ENCODE peak calls at places on chromosomes 12 and 14, in nine cellular contexts. One of them, this sample, is unnamed. For H3K36me3 and H3K9me3, the result is how much of the 10 kb centered on the place peaks cover.

GRCh38 chr12:60263146-60263545 is 667.3 kb downstream of the SLC16A7 start:
- DNase-seq in hepatocyte: no peak
- DNase-seq in ascending aorta: no peak
- DNase-seq in endothelial cell of umbilical vein: no peak
- DNase-seq in left ventricle myocardium inferior: no peak
- DNase-seq in heart left ventricle: no peak
- DNase-seq in adrenal gland: no peak
- DNase-seq in stomach: no peak
- DNase-seq in uterus: no peak
- DNase-seq in this sample: no peak

GRCh38 chr12:65823481-65824313 is 586 bp upstream of the HMGA2 start:
- DNase-seq in hepatocyte: peak
- DNase-seq in ascending aorta: peak
- DNase-seq in endothelial cell of umbilical vein: peak
- DNase-seq in left ventricle myocardium inferior: no peak
- DNase-seq in heart left ventricle: peak
- DNase-seq in adrenal gland: no peak
- DNase-seq in stomach: peak
- DNase-seq in uterus: peak
- DNase-seq in this sample: peak

GRCh38 chr12:53207042-53207441 is at the start of gene ITGB7:
- DNase-seq in hepatocyte: no peak
- DNase-seq in ascending aorta: no peak
- DNase-seq in endothelial cell of umbilical vein: no peak
- DNase-seq in left ventricle myocardium inferior: no peak
- DNase-seq in heart left ventricle: no peak
- DNase-seq in adrenal gland: no peak
- DNase-seq in stomach: peak
- DNase-seq in uterus: no peak
- DNase-seq in this sample: peak

GRCh38 chr12:3236345-3237153 is 159.4 kb downstream of the TSPAN9 start:
- DNase-seq in hepatocyte: peak
- DNase-seq in ascending aorta: no peak
- DNase-seq in endothelial cell of umbilical vein: peak
- DNase-seq in left ventricle myocardium inferior: no peak
- DNase-seq in heart left ventricle: no peak
- DNase-seq in adrenal gland: peak
- DNase-seq in stomach: no peak
- DNase-seq in uterus: peak
- DNase-seq in this sample: no peak

GRCh38 chr14:24307156-24307574 is 612 bp downstream of the CIDEB start:
- DNase-seq in hepatocyte: no peak
- DNase-seq in ascending aorta: no peak
- DNase-seq in endothelial cell of umbilical vein: no peak
- DNase-seq in left ventricle myocardium inferior: no peak
- DNase-seq in heart left ventricle: no peak
- DNase-seq in adrenal gland: no peak
- DNase-seq in stomach: no peak
- DNase-seq in uterus: no peak
- DNase-seq in this sample: no peak

GRCh38 chr14:38770245-38770644 is 332.8 kb downstream of the SEC23A start:
- DNase-seq in hepatocyte: no peak
- DNase-seq in ascending aorta: no peak
- DNase-seq in endothelial cell of umbilical vein: no peak
- DNase-seq in left ventricle myocardium inferior: no peak
- DNase-seq in heart left ventricle: no peak
- DNase-seq in adrenal gland: no peak
- DNase-seq in stomach: no peak
- DNase-seq in uterus: no peak
- DNase-seq in this sample: no peak

GRCh38 chr12:50103767-50104321 is at the start of gene GPD1:
- DNase-seq in hepatocyte: peak
- DNase-seq in ascending aorta: peak
- DNase-seq in endothelial cell of umbilical vein: no peak
- DNase-seq in left ventricle myocardium inferior: peak
- DNase-seq in heart left ventricle: peak
- DNase-seq in adrenal gland: peak
- DNase-seq in stomach: peak
- DNase-seq in uterus: peak
- DNase-seq in this sample: peak

GRCh38 chr12:30546121-30546520 is 149.5 kb downstream of the IPO8 start:
- DNase-seq in hepatocyte: no peak
- DNase-seq in ascending aorta: no peak
- DNase-seq in endothelial cell of umbilical vein: no peak
- DNase-seq in left ventricle myocardium inferior: no peak
- DNase-seq in heart left ventricle: no peak
- DNase-seq in adrenal gland: no peak
- DNase-seq in stomach: peak
- DNase-seq in uterus: no peak
- DNase-seq in this sample: peak

GRCh38 chr12:131487379-131488129 is 223.3 kb upstream of the SFSWAP start:
- DNase-seq in hepatocyte: no peak
- DNase-seq in ascending aorta: no peak
- DNase-seq in endothelial cell of umbilical vein: no peak
- DNase-seq in left ventricle myocardium inferior: no peak
- DNase-seq in heart left ventricle: no peak
- DNase-seq in adrenal gland: peak
- DNase-seq in stomach: no peak
- DNase-seq in uterus: peak
- DNase-seq in this sample: no peak

GRCh38 chr12:104063712-104064030 is 660 bp upstream of the HCFC2 start:
- DNase-seq in hepatocyte: no peak
- DNase-seq in ascending aorta: no peak
- DNase-seq in endothelial cell of umbilical vein: no peak
- DNase-seq in left ventricle myocardium inferior: no peak
- DNase-seq in heart left ventricle: no peak
- DNase-seq in adrenal gland: no peak
- DNase-seq in stomach: no peak
- DNase-seq in uterus: no peak
- DNase-seq in this sample: no peak

GRCh38 chr12:24810378-24810777 is 138.5 kb downstream of the BCAT1 start:
- DNase-seq in hepatocyte: no peak
- DNase-seq in ascending aorta: no peak
- DNase-seq in endothelial cell of umbilical vein: no peak
- DNase-seq in left ventricle myocardium inferior: no peak
- DNase-seq in heart left ventricle: no peak
- DNase-seq in adrenal gland: no peak
- DNase-seq in stomach: no peak
- DNase-seq in uterus: no peak
- DNase-seq in this sample: no peak

GRCh38 chr14:105021656-105022275 is 883 bp upstream of the CDCA4 start:
- DNase-seq in hepatocyte: peak
- DNase-seq in ascending aorta: peak
- DNase-seq in endothelial cell of umbilical vein: no peak
- DNase-seq in left ventricle myocardium inferior: no peak
- DNase-seq in heart left ventricle: no peak
- DNase-seq in adrenal gland: peak
- DNase-seq in stomach: peak
- DNase-seq in uterus: peak
- DNase-seq in this sample: peak

GRCh38 chr14:105022276-105022670 is 1.4 kb upstream of the CDCA4 start:
- DNase-seq in hepatocyte: no peak
- DNase-seq in ascending aorta: no peak
- DNase-seq in endothelial cell of umbilical vein: no peak
- DNase-seq in left ventricle myocardium inferior: no peak
- DNase-seq in heart left ventricle: no peak
- DNase-seq in adrenal gland: no peak
- DNase-seq in stomach: no peak
- DNase-seq in uterus: no peak
- DNase-seq in this sample: no peak

GRCh38 chr14:105018414-105018813 is 2.5 kb downstream of the CDCA4 start:
- DNase-seq in hepatocyte: no peak
- DNase-seq in ascending aorta: no peak
- DNase-seq in endothelial cell of umbilical vein: no peak
- DNase-seq in left ventricle myocardium inferior: no peak
- DNase-seq in heart left ventricle: no peak
- DNase-seq in adrenal gland: no peak
- DNase-seq in stomach: no peak
- DNase-seq in uterus: no peak
- DNase-seq in this sample: no peak

GRCh38 chr14:105020815-105021655 is at the start of gene CDCA4:
- DNase-seq in hepatocyte: peak
- DNase-seq in ascending aorta: peak
- DNase-seq in endothelial cell of umbilical vein: peak
- DNase-seq in left ventricle myocardium inferior: peak
- DNase-seq in heart left ventricle: peak
- DNase-seq in adrenal gland: peak
- DNase-seq in stomach: peak
- DNase-seq in uterus: peak
- DNase-seq in this sample: peak

GRCh38 chr14:105019861-105020814 is 745 bp downstream of the CDCA4 start:
- DNase-seq in hepatocyte: peak
- DNase-seq in ascending aorta: peak
- DNase-seq in endothelial cell of umbilical vein: peak
- DNase-seq in left ventricle myocardium inferior: no peak
- DNase-seq in heart left ventricle: peak
- DNase-seq in adrenal gland: no peak
- DNase-seq in stomach: peak
- DNase-seq in uterus: peak
- DNase-seq in this sample: peak
- TF ChIP-seq CTCF in hepatocyte: no peak
- TF ChIP-seq CTCF in ascending aorta: no peak
- TF ChIP-seq CTCF in endothelial cell of umbilical vein: peak
- TF ChIP-seq CTCF in left ventricle myocardium inferior: no peak
- TF ChIP-seq CTCF in heart left ventricle: no peak
- TF ChIP-seq CTCF in adrenal gland: no peak
- TF ChIP-seq CTCF in stomach: no peak
- TF ChIP-seq CTCF in uterus: no peak
- TF ChIP-seq CTCF in this sample: no peak

DNA sequence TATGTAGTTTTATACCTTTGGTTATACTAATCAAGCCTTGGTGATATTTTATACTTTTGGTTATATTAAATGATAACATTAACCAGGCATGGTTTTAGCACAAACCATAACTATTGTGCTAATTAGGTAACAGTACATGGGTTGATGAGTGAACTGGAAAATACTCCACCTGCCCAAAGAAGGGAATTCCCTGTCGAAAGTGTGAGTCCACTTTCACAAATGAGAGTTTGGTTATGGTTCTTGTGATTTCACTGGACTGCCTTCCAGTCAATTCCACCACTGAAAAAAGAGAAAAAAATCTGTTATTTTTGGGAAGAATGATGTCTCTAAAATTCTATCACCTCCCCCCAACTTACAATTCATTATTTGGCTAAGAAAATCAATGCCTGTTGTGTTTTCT is 9.7 kb downstream of the A2M start:
- DNase-seq in hepatocyte: no peak
- DNase-seq in ascending aorta: no peak
- DNase-seq in endothelial cell of umbilical vein: no peak
- DNase-seq in left ventricle myocardium inferior: no peak
- DNase-seq in heart left ventricle: no peak
- DNase-seq in adrenal gland: no peak
- DNase-seq in stomach: no peak
- DNase-seq in uterus: no peak
- DNase-seq in this sample: no peak
- H3K36me3 ChIP-seq in hepatocyte: under half
- H3K36me3 ChIP-seq in ascending aorta: half or more
- H3K36me3 ChIP-seq in endothelial cell of umbilical vein: under half
- H3K36me3 ChIP-seq in left ventricle myocardium inferior: half or more
- H3K36me3 ChIP-seq in heart left ventricle: half or more
- H3K36me3 ChIP-seq in adrenal gland: under half
- H3K36me3 ChIP-seq in stomach: half or more
- H3K36me3 ChIP-seq in uterus: under half
- H3K36me3 ChIP-seq in this sample: under half

GRCh38 chr14:50231475-50232275 is at the start of gene SOS2:
- DNase-seq in hepatocyte: peak
- DNase-seq in ascending aorta: peak
- DNase-seq in endothelial cell of umbilical vein: peak
- DNase-seq in left ventricle myocardium inferior: peak
- DNase-seq in heart left ventricle: peak
- DNase-seq in adrenal gland: peak
- DNase-seq in stomach: peak
- DNase-seq in uterus: peak
- DNase-seq in this sample: peak
- H3K9me3 ChIP-seq in hepatocyte: under half
- H3K9me3 ChIP-seq in ascending aorta: under half
- H3K9me3 ChIP-seq in endothelial cell of umbilical vein: under half
- H3K9me3 ChIP-seq in left ventricle myocardium inferior: under half
- H3K9me3 ChIP-seq in heart left ventricle: under half
- H3K9me3 ChIP-seq in adrenal gland: under half
- H3K9me3 ChIP-seq in stomach: under half
- H3K9me3 ChIP-seq in uterus: under half
- H3K9me3 ChIP-seq in this sample: under half

GRCh38 chr12:100165356-100165755 is 22.7 kb upstream of the BLTP3B start:
- DNase-seq in hepatocyte: no peak
- DNase-seq in ascending aorta: no peak
- DNase-seq in endothelial cell of umbilical vein: no peak
- DNase-seq in left ventricle myocardium inferior: no peak
- DNase-seq in heart left ventricle: no peak
- DNase-seq in adrenal gland: no peak
- DNase-seq in stomach: no peak
- DNase-seq in uterus: no peak
- DNase-seq in this sample: no peak

GRCh38 chr12:100166232-100166631 is 23.6 kb upstream of the BLTP3B start:
- DNase-seq in hepatocyte: no peak
- DNase-seq in ascending aorta: peak
- DNase-seq in endothelial cell of umbilical vein: no peak
- DNase-seq in left ventricle myocardium inferior: no peak
- DNase-seq in heart left ventricle: no peak
- DNase-seq in adrenal gland: peak
- DNase-seq in stomach: no peak
- DNase-seq in uterus: no peak
- DNase-seq in this sample: no peak

GRCh38 chr12:100164153-100164704 is 21.6 kb upstream of the BLTP3B start:
- DNase-seq in hepatocyte: no peak
- DNase-seq in ascending aorta: no peak
- DNase-seq in endothelial cell of umbilical vein: no peak
- DNase-seq in left ventricle myocardium inferior: no peak
- DNase-seq in heart left ventricle: no peak
- DNase-seq in adrenal gland: no peak
- DNase-seq in stomach: no peak
- DNase-seq in uterus: no peak
- DNase-seq in this sample: no peak

GRCh38 chr12:100159391-100160104 is 16.9 kb upstream of the BLTP3B start:
- DNase-seq in hepatocyte: no peak
- DNase-seq in ascending aorta: no peak
- DNase-seq in endothelial cell of umbilical vein: no peak
- DNase-seq in left ventricle myocardium inferior: no peak
- DNase-seq in heart left ventricle: no peak
- DNase-seq in adrenal gland: no peak
- DNase-seq in stomach: no peak
- DNase-seq in uterus: no peak
- DNase-seq in this sample: no peak

DNA sequence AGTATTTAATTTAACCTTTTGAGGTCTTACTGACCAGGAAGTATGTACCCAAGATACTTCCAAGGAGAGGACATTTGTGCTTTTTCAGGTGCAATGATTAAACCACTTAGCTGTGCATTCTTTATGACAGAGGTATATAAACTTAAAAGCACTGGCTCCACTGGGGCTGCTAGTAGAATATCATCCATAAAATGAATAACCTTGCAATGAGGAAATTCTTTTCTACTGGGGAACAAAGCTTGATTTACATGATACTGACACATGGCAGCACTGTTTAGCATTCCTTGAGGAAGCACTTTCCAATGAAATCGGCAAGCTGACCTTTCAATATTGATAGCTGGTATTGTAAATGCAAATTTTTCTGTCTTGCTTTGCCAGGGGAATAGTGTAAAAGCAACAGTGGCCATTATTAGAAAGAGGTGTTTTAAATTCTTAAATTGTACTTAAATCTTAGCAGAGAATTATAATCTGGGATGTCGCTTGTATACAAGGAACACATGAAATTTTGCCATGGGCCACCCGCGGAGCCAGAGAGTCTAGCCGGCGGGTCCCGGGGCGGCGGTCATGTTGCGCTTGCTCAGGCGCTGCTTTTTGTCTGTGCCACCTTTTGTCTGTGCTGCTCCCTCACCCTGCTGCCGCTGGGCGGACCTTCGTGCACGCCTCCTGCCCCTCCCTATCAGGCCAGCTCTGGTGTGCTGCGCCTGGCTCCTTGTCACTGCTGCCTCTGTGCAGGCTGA is 20.9 kb upstream of the BLTP3B start:
- DNase-seq in hepatocyte: peak
- DNase-seq in ascending aorta: peak
- DNase-seq in endothelial cell of umbilical vein: peak
- DNase-seq in left ventricle myocardium inferior: peak
- DNase-seq in heart left ventricle: peak
- DNase-seq in adrenal gland: peak
- DNase-seq in stomach: peak
- DNase-seq in uterus: peak
- DNase-seq in this sample: peak
- TF ChIP-seq CTCF in hepatocyte: peak
- TF ChIP-seq CTCF in ascending aorta: peak
- TF ChIP-seq CTCF in endothelial cell of umbilical vein: no peak
- TF ChIP-seq CTCF in left ventricle myocardium inferior: peak
- TF ChIP-seq CTCF in heart left ventricle: peak
- TF ChIP-seq CTCF in adrenal gland: peak
- TF ChIP-seq CTCF in stomach: no peak
- TF ChIP-seq CTCF in uterus: peak
- TF ChIP-seq CTCF in this sample: no peak